ENCODE peak calls at places on chromosomes 4 and X, in five cellular contexts. S, P, Q, F and X are unnamed samples.

GRCh38 chrX:21960569-21960968 is 20.1 kb downstream of the SMS start:
- DNase-seq in S (no peak), P (no peak), Q (no peak), F (no peak), X (no peak)

GRCh38 chr4:83115000-83115399 is 471 bp upstream of the PLAC8 start:
- DNase-seq in S (no peak), P (peak), Q (no peak), F (no peak), X (no peak)

GRCh38 chr4:110361921-110362320 is 114.0 kb upstream of the ENPEP start:
- DNase-seq in S (no peak), P (peak), Q (no peak), F (no peak), X (no peak)

GRCh38 chr4:88144048-88144447 is 14.4 kb downstream of the ABCG2 start:
- DNase-seq in S (no peak), P (no peak), Q (no peak), F (no peak), X (no peak)

GRCh38 chr4:72286185-72286584 is 254.4 kb downstream of the NPFFR2 start:
- DNase-seq in S (no peak), P (peak), Q (no peak), F (no peak), X (peak)

GRCh38 chr4:23166919-23167318 is 474.2 kb downstream of the GBA3 start:
- DNase-seq in S (no peak), P (no peak), Q (no peak), F (no peak), X (no peak)

GRCh38 chr4:124684301-124684700 is 28.2 kb downstream of the ANKRD50 start:
- DNase-seq in S (no peak), P (peak), Q (no peak), F (no peak), X (no peak)

GRCh38 chr4:19748911-19749473 is 502.7 kb upstream of the SLIT2 start:
- DNase-seq in S (no peak), P (peak), Q (no peak), F (no peak), X (no peak)

GRCh38 chr4:182067828-182068227 is 175.4 kb upstream of the TENM3 start:
- DNase-seq in S (no peak), P (no peak), Q (no peak), F (no peak), X (no peak)

GRCh38 chr4:89800012-89800516 is 36.9 kb downstream of the SNCA start:
- DNase-seq in S (no peak), P (peak), Q (no peak), F (no peak), X (no peak)

GRCh38 chrX:46326161-46326560 is 219.1 kb downstream of the ZNF674 start:
- DNase-seq in S (no peak), P (peak), Q (no peak), F (no peak), X (no peak)

GRCh38 chr4:129839687-129840086 is 743.7 kb downstream of the C4orf33 start:
- DNase-seq in S (no peak), P (peak), Q (no peak), F (no peak), X (no peak)

GRCh38 chr4:102390438-102390837 is 45.2 kb upstream of the SLC39A8 start:
- DNase-seq in S (no peak), P (peak), Q (no peak), F (no peak), X (no peak)

GRCh38 chr4:188439641-188440311 is 300.5 kb downstream of the TRIML1 start:
- DNase-seq in S (no peak), P (no peak), Q (no peak), F (no peak), X (peak)

GRCh38 chr4:75142850-75143249 is 209.9 kb downstream of the PARM1 start:
- DNase-seq in S (no peak), P (peak), Q (no peak), F (no peak), X (no peak)

GRCh38 chr4:176193126-176193525 is 2.3 kb downstream of the SPATA4 start:
- DNase-seq in S (no peak), P (peak), Q (no peak), F (no peak), X (no peak)

GRCh38 chr4:126799471-126799870 is 833.3 kb upstream of the INTU start:
- DNase-seq in S (no peak), P (no peak), Q (no peak), F (no peak), X (no peak)

GRCh38 chr4:114076865-114077264 is 97.4 kb upstream of the ARSJ start:
- DNase-seq in S (no peak), P (peak), Q (no peak), F (no peak), X (no peak)